ENCODE peak calls at places on chromosome 3, in seven cellular contexts. One of them, this sample, is unnamed.

GRCh38 chr3:139122221-139122581 is 77.5 kb upstream of the PRR23C start:
- DNase-seq in NCI-H524 treated with DMSO at 0.1 percent for 48 hours: no peak
- DNase-seq in GM23248: peak
- DNase-seq in M059J: peak
- DNase-seq in T-helper 2 cell: no peak
- DNase-seq in IMR-90: peak
- DNase-seq in RWPE1: no peak
- DNase-seq in this sample: no peak

GRCh38 chr3:4834403-4834866 is 144.8 kb upstream of the BHLHE40 start:
- DNase-seq in RWPE1: no peak
- DNase-seq in GM23248: no peak
- DNase-seq in T-helper 2 cell: peak
- DNase-seq in IMR-90: peak
- DNase-seq in M059J: no peak
- DNase-seq in NCI-H524 treated with DMSO at 0.1 percent for 48 hours: no peak
- DNase-seq in this sample: peak

GRCh38 chr3:174541708-174542107 is 317.4 kb upstream of the NAALADL2 start:
- DNase-seq in NCI-H524 treated with DMSO at 0.1 percent for 48 hours: no peak
- DNase-seq in RWPE1: no peak
- DNase-seq in M059J: peak
- DNase-seq in T-helper 2 cell: no peak
- DNase-seq in IMR-90: peak
- DNase-seq in GM23248: peak
- DNase-seq in this sample: no peak

GRCh38 chr3:5220667-5221431 is 33.3 kb downstream of the EDEM1 start:
- DNase-seq in NCI-H524 treated with DMSO at 0.1 percent for 48 hours: no peak
- DNase-seq in T-helper 2 cell: no peak
- DNase-seq in RWPE1: no peak
- DNase-seq in IMR-90: no peak
- DNase-seq in M059J: no peak
- DNase-seq in GM23248: no peak
- DNase-seq in this sample: peak

GRCh38 chr3:130508970-130509369 is 8.0 kb upstream of the COL6A6 start:
- DNase-seq in RWPE1: no peak
- DNase-seq in GM23248: no peak
- DNase-seq in T-helper 2 cell: no peak
- DNase-seq in IMR-90: no peak
- DNase-seq in M059J: no peak
- DNase-seq in NCI-H524 treated with DMSO at 0.1 percent for 48 hours: no peak
- DNase-seq in this sample: no peak

GRCh38 chr3:128487813-128488635 is 5.0 kb downstream of the GATA2 start:
- DNase-seq in M059J: peak
- DNase-seq in GM23248: peak
- DNase-seq in RWPE1: peak
- DNase-seq in IMR-90: peak
- DNase-seq in NCI-H524 treated with DMSO at 0.1 percent for 48 hours: no peak
- DNase-seq in T-helper 2 cell: no peak
- DNase-seq in this sample: peak

GRCh38 chr3:72891053-72891855 is 3.4 kb downstream of the GXYLT2 start:
- DNase-seq in GM23248: peak
- DNase-seq in IMR-90: peak
- DNase-seq in M059J: peak
- DNase-seq in NCI-H524 treated with DMSO at 0.1 percent for 48 hours: no peak
- DNase-seq in RWPE1: no peak
- DNase-seq in T-helper 2 cell: no peak
- DNase-seq in this sample: no peak

GRCh38 chr3:172808969-172809546 is 58.5 kb downstream of the ECT2 start:
- DNase-seq in IMR-90: peak
- DNase-seq in GM23248: peak
- DNase-seq in NCI-H524 treated with DMSO at 0.1 percent for 48 hours: no peak
- DNase-seq in M059J: peak
- DNase-seq in RWPE1: no peak
- DNase-seq in T-helper 2 cell: no peak
- DNase-seq in this sample: no peak

GRCh38 chr3:140233702-140234101 is 298.7 kb downstream of the CLSTN2 start:
- DNase-seq in RWPE1: no peak
- DNase-seq in IMR-90: no peak
- DNase-seq in GM23248: no peak
- DNase-seq in NCI-H524 treated with DMSO at 0.1 percent for 48 hours: peak
- DNase-seq in T-helper 2 cell: no peak
- DNase-seq in M059J: peak
- DNase-seq in this sample: no peak

GRCh38 chr3:13772885-13773745 is 106.8 kb downstream of the WNT7A start:
- DNase-seq in IMR-90: no peak
- DNase-seq in T-helper 2 cell: no peak
- DNase-seq in GM23248: no peak
- DNase-seq in M059J: no peak
- DNase-seq in NCI-H524 treated with DMSO at 0.1 percent for 48 hours: no peak
- DNase-seq in RWPE1: no peak
- DNase-seq in this sample: no peak

GRCh38 chr3:191008074-191008473 is 145.6 kb upstream of the GMNC start:
- DNase-seq in IMR-90: no peak
- DNase-seq in M059J: no peak
- DNase-seq in NCI-H524 treated with DMSO at 0.1 percent for 48 hours: no peak
- DNase-seq in RWPE1: no peak
- DNase-seq in GM23248: no peak
- DNase-seq in T-helper 2 cell: no peak
- DNase-seq in this sample: no peak

GRCh38 chr3:79651536-79652065 is 116.2 kb downstream of the ROBO1 start:
- DNase-seq in M059J: peak
- DNase-seq in IMR-90: no peak
- DNase-seq in NCI-H524 treated with DMSO at 0.1 percent for 48 hours: no peak
- DNase-seq in RWPE1: no peak
- DNase-seq in GM23248: no peak
- DNase-seq in T-helper 2 cell: no peak
- DNase-seq in this sample: no peak

GRCh38 chr3:115401298-115401697 is 222.0 kb upstream of the GAP43 start:
- DNase-seq in NCI-H524 treated with DMSO at 0.1 percent for 48 hours: no peak
- DNase-seq in T-helper 2 cell: no peak
- DNase-seq in IMR-90: peak
- DNase-seq in M059J: peak
- DNase-seq in RWPE1: no peak
- DNase-seq in GM23248: peak
- DNase-seq in this sample: no peak

GRCh38 chr3:41304603-41305002 is 105.3 kb downstream of the CTNNB1 start:
- DNase-seq in GM23248: peak
- DNase-seq in IMR-90: peak
- DNase-seq in RWPE1: no peak
- DNase-seq in NCI-H524 treated with DMSO at 0.1 percent for 48 hours: no peak
- DNase-seq in M059J: peak
- DNase-seq in T-helper 2 cell: no peak
- DNase-seq in this sample: no peak

GRCh38 chr3:65685621-65686020 is 353.1 kb downstream of the MAGI1 start:
- DNase-seq in RWPE1: no peak
- DNase-seq in GM23248: peak
- DNase-seq in T-helper 2 cell: no peak
- DNase-seq in NCI-H524 treated with DMSO at 0.1 percent for 48 hours: no peak
- DNase-seq in M059J: peak
- DNase-seq in IMR-90: peak
- DNase-seq in this sample: no peak

GRCh38 chr3:153752405-153753027 is 368.7 kb upstream of the ARHGEF26 start:
- DNase-seq in NCI-H524 treated with DMSO at 0.1 percent for 48 hours: no peak
- DNase-seq in IMR-90: no peak
- DNase-seq in M059J: no peak
- DNase-seq in T-helper 2 cell: no peak
- DNase-seq in RWPE1: no peak
- DNase-seq in GM23248: peak
- DNase-seq in this sample: no peak

GRCh38 chr3:64460877-64461276 is 226.9 kb downstream of the ADAMTS9 start:
- DNase-seq in IMR-90: peak
- DNase-seq in NCI-H524 treated with DMSO at 0.1 percent for 48 hours: no peak
- DNase-seq in GM23248: peak
- DNase-seq in T-helper 2 cell: no peak
- DNase-seq in M059J: peak
- DNase-seq in RWPE1: no peak
- DNase-seq in this sample: no peak

GRCh38 chr3:89252865-89253264 is 145.4 kb downstream of the EPHA3 start:
- DNase-seq in NCI-H524 treated with DMSO at 0.1 percent for 48 hours: no peak
- DNase-seq in T-helper 2 cell: no peak
- DNase-seq in GM23248: no peak
- DNase-seq in IMR-90: no peak
- DNase-seq in M059J: no peak
- DNase-seq in RWPE1: no peak
- DNase-seq in this sample: no peak

GRCh38 chr3:52777127-52777958 is at the start of gene ITIH1:
- DNase-seq in IMR-90: no peak
- DNase-seq in T-helper 2 cell: no peak
- DNase-seq in M059J: no peak
- DNase-seq in RWPE1: no peak
- DNase-seq in NCI-H524 treated with DMSO at 0.1 percent for 48 hours: no peak
- DNase-seq in GM23248: no peak
- DNase-seq in this sample: no peak

GRCh38 chr3:161104561-161105551 is at the start of gene B3GALNT1:
- DNase-seq in GM23248: peak
- DNase-seq in M059J: peak
- DNase-seq in T-helper 2 cell: no peak
- DNase-seq in RWPE1: peak
- DNase-seq in NCI-H524 treated with DMSO at 0.1 percent for 48 hours: no peak
- DNase-seq in IMR-90: peak
- DNase-seq in this sample: peak

GRCh38 chr3:197600796-197601565 is 45.2 kb upstream of the BDH1 start:
- DNase-seq in M059J: peak
- DNase-seq in GM23248: no peak
- DNase-seq in IMR-90: peak
- DNase-seq in RWPE1: no peak
- DNase-seq in T-helper 2 cell: no peak
- DNase-seq in NCI-H524 treated with DMSO at 0.1 percent for 48 hours: no peak
- DNase-seq in this sample: peak

GRCh38 chr3:57221883-57222282 is 5.6 kb upstream of the APPL1 start:
- DNase-seq in GM23248: peak
- DNase-seq in IMR-90: peak
- DNase-seq in M059J: peak
- DNase-seq in RWPE1: no peak
- DNase-seq in NCI-H524 treated with DMSO at 0.1 percent for 48 hours: no peak
- DNase-seq in T-helper 2 cell: no peak
- DNase-seq in this sample: no peak

GRCh38 chr3:58176827-58177489 is 33.8 kb downstream of the DNASE1L3 start:
- DNase-seq in RWPE1: no peak
- DNase-seq in T-helper 2 cell: no peak
- DNase-seq in GM23248: peak
- DNase-seq in IMR-90: no peak
- DNase-seq in M059J: no peak
- DNase-seq in NCI-H524 treated with DMSO at 0.1 percent for 48 hours: no peak
- DNase-seq in this sample: peak

GRCh38 chr3:122030381-122031122 is 8.5 kb upstream of the ILDR1 start:
- DNase-seq in T-helper 2 cell: no peak
- DNase-seq in NCI-H524 treated with DMSO at 0.1 percent for 48 hours: no peak
- DNase-seq in RWPE1: no peak
- DNase-seq in GM23248: peak
- DNase-seq in M059J: peak
- DNase-seq in IMR-90: peak
- DNase-seq in this sample: peak

This sample was measured in activated CD8-positive, alpha-beta T cell treated with anti-CD3 and anti-CD28 coated beads for 36 hours.